ENCODE peak calls at places on chromosome 3, in six cellular contexts. J is AG04450, U is heart right ventricle, A is lung, S is heart left ventricle, Q is HepG2. D is an unnamed sample.

GRCh38 chr3:147422934-147423599 is 13.9 kb downstream of the ZIC1 start:
- DNase-seq in A (no peak), J (no peak), S (no peak), U (no peak), Q (no peak), D (no peak)

GRCh38 chr3:135853981-135854380 is 111.5 kb upstream of the PPP2R3A start:
- DNase-seq in J (no peak), Q (no peak), A (no peak), S (no peak), U (no peak), D (no peak)

GRCh38 chr3:197309528-197310361 is 11.3 kb upstream of the DLG1 start:
- DNase-seq in A (no peak), S (no peak), J (no peak), U (no peak), Q (no peak), D (peak; percentile 70)

GRCh38 chr3:157370867-157371266 is 65.8 kb upstream of the PTX3 start:
- DNase-seq in S (no peak), Q (no peak), J (no peak), A (no peak), U (no peak), D (no peak)

GRCh38 chr3:126107203-126107939 is 23.4 kb upstream of the SLC41A3 start:
- DNase-seq in U (no peak), J (no peak), Q (no peak), A (no peak), S (no peak), D (no peak)

GRCh38 chr3:107604057-107604802 is 81.5 kb downstream of the BBX start:
- DNase-seq in J (peak; percentile 3), U (no peak), Q (no peak), S (no peak), A (no peak), D (no peak)

GRCh38 chr3:177724020-177724638 is 526.8 kb upstream of the TBL1XR1 start:
- DNase-seq in U (peak; percentile 46), S (peak; percentile 91), A (peak; percentile 60), J (no peak), Q (no peak), D (no peak)

GRCh38 chr3:107962946-107963345 is 127.9 kb downstream of the CD47 start:
- DNase-seq in A (no peak), S (no peak), U (no peak), Q (no peak), J (no peak), D (peak; percentile 62)

GRCh38 chr3:106683931-106684330 is 693.3 kb upstream of the CCDC54 start:
- DNase-seq in S (no peak), A (no peak), U (no peak), J (no peak), Q (no peak), D (no peak)

DNA sequence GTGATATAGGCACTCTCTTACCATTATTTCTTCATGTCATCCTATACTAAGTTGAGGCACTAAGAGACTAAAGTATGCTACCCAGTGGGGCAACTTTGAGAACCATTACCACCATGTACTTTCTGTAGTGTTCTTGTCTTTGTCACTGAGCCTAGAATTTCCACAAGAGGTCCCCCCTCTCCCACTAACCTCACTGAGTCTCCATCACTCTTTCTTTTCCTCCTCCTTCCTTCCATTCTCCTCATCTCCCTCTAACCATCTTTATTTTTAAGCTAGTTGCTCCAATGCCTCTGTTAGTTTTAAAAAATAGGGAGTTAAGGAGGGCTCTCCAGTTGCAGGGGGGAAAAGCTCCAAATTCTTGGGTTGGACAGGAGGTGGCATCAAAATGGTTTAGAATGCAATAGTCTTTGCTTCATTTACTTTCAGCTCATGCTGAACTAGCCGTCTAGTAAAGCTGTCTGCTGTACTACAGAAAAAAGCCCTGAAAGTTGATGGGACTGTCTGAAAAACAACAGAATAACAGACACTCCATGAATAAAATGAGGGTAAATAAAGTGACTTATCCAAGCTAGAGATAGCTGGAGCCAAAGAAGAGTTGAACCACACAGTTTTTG is 85.1 kb upstream of the MYRIP start:
- DNase-seq in S (no peak), Q (no peak), A (no peak), U (no peak), J (no peak), D (no peak)
- H3K4me3 ChIP-seq in S (no peak overlapping the region), Q (no peak overlapping the region), A (no peak overlapping the region), U (no peak overlapping the region), J (no peak overlapping the region), D (no peak overlapping the region)

DNA sequence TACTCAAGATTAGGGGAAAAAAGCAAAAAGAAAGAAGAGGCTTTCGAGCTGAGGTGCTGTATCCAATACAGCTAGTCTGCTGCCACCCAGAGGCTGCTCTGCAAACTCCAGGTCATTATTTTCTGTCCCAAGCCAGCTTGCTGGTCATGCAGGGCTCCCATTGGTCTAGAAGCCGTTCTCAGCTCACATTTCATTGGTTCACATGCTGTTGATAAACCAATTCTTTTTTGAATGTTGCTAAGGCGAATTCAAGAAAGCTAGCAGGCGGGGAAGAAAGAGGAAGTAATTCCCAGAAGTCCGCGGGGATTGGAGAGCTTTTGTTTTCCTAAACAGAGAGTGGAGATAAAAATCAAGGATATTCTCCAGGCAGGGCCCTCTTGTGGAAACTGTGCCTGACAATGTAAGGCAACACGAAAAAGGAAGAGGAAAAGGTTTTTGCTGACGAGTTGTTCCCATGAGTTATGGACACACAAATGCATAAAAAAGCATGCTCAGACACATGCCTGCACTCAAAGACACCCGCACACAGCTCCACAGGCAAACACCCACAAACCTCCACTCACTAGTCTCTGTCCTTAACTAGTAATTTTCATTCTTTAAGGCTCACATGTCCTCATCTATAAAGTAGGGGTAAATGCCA is 33.4 kb downstream of the FSTL1 start:
- DNase-seq in Q (peak; percentile 89), S (peak; percentile 92), A (peak; percentile 95), U (peak; percentile 84), J (peak; percentile 97), D (peak; percentile 91)
- H3K27ac ChIP-seq in Q (no peak overlapping the region), S (peak overlapping the region; percentile 81), A (peak overlapping the region; percentile 90), U (peak overlapping the region; percentile 89), J (peak overlapping the region; percentile 62), D (peak overlapping the region; percentile 32)

GRCh38 chr3:83092521-83093221 is 1331.2 kb upstream of the GBE1 start:
- DNase-seq in A (no peak), U (no peak), J (no peak), S (no peak), Q (no peak), D (no peak)
- H3K4me3 ChIP-seq in A (no peak overlapping the region), U (no peak overlapping the region), J (no peak overlapping the region), S (no peak overlapping the region), Q (no peak overlapping the region), D (no peak overlapping the region)

GRCh38 chr3:49119439-49119838 is 1.2 kb downstream of the USP19 start:
- DNase-seq in A (no peak), J (no peak), U (no peak), Q (no peak), S (no peak), D (no peak)
- H3K27ac ChIP-seq in A (no peak overlapping the region), J (peak overlapping the region; percentile 91), U (peak overlapping the region; percentile 95), Q (no peak overlapping the region), S (peak overlapping the region; percentile 97), D (peak overlapping the region; percentile 76)

GRCh38 chr3:173586176-173586575 is 188.6 kb downstream of the NLGN1 start:
- DNase-seq in S (no peak), Q (no peak), U (no peak), A (no peak), J (no peak), D (no peak)
- H3K4me3 ChIP-seq in S (no peak overlapping the region), Q (no peak overlapping the region), U (no peak overlapping the region), A (no peak overlapping the region), J (no peak overlapping the region), D (no peak overlapping the region)

DNA sequence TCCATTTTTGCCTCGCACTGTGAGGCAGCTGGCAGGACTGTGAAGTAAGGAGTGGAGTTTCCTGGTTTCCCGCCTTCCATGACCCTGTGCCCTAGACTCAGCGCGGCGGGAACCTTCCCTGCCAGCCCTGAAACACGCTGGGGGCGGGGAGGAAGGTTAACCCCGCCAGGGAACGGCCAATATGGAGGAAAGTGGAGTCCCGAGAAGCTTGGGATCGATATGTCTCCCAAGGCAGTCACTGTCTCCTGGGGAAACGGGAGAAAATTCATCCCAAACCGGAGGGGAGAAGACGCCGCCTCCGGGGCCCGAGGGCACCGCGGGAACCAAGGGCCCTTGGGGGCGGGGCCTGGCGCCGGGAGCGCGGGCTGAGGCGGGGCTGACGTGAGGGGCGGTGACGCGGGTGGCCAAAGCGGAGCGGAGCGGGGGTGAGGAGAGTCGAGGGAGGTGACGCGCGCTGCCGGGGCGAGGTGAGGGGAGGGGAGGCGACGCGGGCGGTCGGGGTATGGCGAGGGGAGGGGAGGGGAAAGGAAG is at the start of gene HMCES:
- DNase-seq in U (peak; percentile 96), A (peak; percentile 95), S (peak; percentile 96), Q (peak; percentile 80), J (peak; percentile 32), D (peak; percentile 97)
- H3K27ac ChIP-seq in U (peak within 1 kb of the TSS; percentile 99), A (peak within 1 kb of the TSS; percentile 91), S (peak within 1 kb of the TSS; percentile 93), Q (peak within 1 kb of the TSS; percentile 90), J (peak within 1 kb of the TSS; percentile 58), D (peak within 1 kb of the TSS; percentile 58)

GRCh38 chr3:188595890-188596376 is 442.0 kb downstream of the LPP start:
- DNase-seq in J (peak; percentile 39), S (no peak), U (no peak), A (no peak), Q (no peak), D (no peak)
- H3K4me3 ChIP-seq in J (no peak overlapping the region), S (no peak overlapping the region), U (no peak overlapping the region), A (no peak overlapping the region), Q (no peak overlapping the region), D (no peak overlapping the region)